ENCODE peak calls at places on chromosomes 16 and 17, in five cellular contexts. One of them, this sample, is unnamed.
A peak's percentile ranks its signal among the peaks of the same experiment; 100 is the strongest.

GRCh38 chr17:49931416-49931815 is 37.6 kb upstream of the DLX4 start:
- DNase-seq in DND-41: no peak
- DNase-seq in NCI-H774: no peak
- DNase-seq in stimulated activated CD4-positive, alpha-beta T cell treated with anti-CD3 and anti-CD28 coated beads, Interleukin-2, amount 100 ng/mL, for 48 hours: no peak
- DNase-seq in ACHN: no peak
- DNase-seq in this sample: no peak

GRCh38 chr17:42792545-42792944 is 6.0 kb downstream of the COA3 start:
- DNase-seq in DND-41: no peak
- DNase-seq in stimulated activated CD4-positive, alpha-beta T cell treated with anti-CD3 and anti-CD28 coated beads, Interleukin-2, amount 100 ng/mL, for 48 hours: no peak
- DNase-seq in ACHN: no peak
- DNase-seq in NCI-H774: no peak
- DNase-seq in this sample: no peak

GRCh38 chr17:34199932-34200534 is 55.1 kb upstream of the CCL2 start:
- DNase-seq in ACHN: peak; percentile 80
- DNase-seq in stimulated activated CD4-positive, alpha-beta T cell treated with anti-CD3 and anti-CD28 coated beads, Interleukin-2, amount 100 ng/mL, for 48 hours: peak; percentile 76
- DNase-seq in DND-41: peak; percentile 84
- DNase-seq in NCI-H774: peak; percentile 67
- DNase-seq in this sample: peak; percentile 34

GRCh38 chr17:12996357-12996756 is 21.5 kb downstream of the ELAC2 start:
- DNase-seq in stimulated activated CD4-positive, alpha-beta T cell treated with anti-CD3 and anti-CD28 coated beads, Interleukin-2, amount 100 ng/mL, for 48 hours: no peak
- DNase-seq in NCI-H774: no peak
- DNase-seq in DND-41: no peak
- DNase-seq in ACHN: no peak
- DNase-seq in this sample: no peak

GRCh38 chr16:57512296-57513001 is 23.9 kb downstream of the CCDC102A start:
- DNase-seq in stimulated activated CD4-positive, alpha-beta T cell treated with anti-CD3 and anti-CD28 coated beads, Interleukin-2, amount 100 ng/mL, for 48 hours: no peak
- DNase-seq in NCI-H774: no peak
- DNase-seq in ACHN: no peak
- DNase-seq in DND-41: no peak
- DNase-seq in this sample: no peak

GRCh38 chr17:58991718-58992331 is 114.9 kb downstream of the TRIM37 start:
- DNase-seq in stimulated activated CD4-positive, alpha-beta T cell treated with anti-CD3 and anti-CD28 coated beads, Interleukin-2, amount 100 ng/mL, for 48 hours: no peak
- DNase-seq in ACHN: peak; percentile 96
- DNase-seq in DND-41: no peak
- DNase-seq in NCI-H774: no peak
- DNase-seq in this sample: no peak

GRCh38 chr17:77677637-77678036 is 280.9 kb upstream of the TNRC6C start:
- DNase-seq in NCI-H774: no peak
- DNase-seq in stimulated activated CD4-positive, alpha-beta T cell treated with anti-CD3 and anti-CD28 coated beads, Interleukin-2, amount 100 ng/mL, for 48 hours: no peak
- DNase-seq in DND-41: no peak
- DNase-seq in ACHN: no peak
- DNase-seq in this sample: no peak

GRCh38 chr17:56640116-56640515 is 46.6 kb downstream of the NOG start:
- DNase-seq in NCI-H774: no peak
- DNase-seq in ACHN: no peak
- DNase-seq in DND-41: no peak
- DNase-seq in stimulated activated CD4-positive, alpha-beta T cell treated with anti-CD3 and anti-CD28 coated beads, Interleukin-2, amount 100 ng/mL, for 48 hours: no peak
- DNase-seq in this sample: no peak

GRCh38 chr17:43890240-43890639 is 17.1 kb downstream of the MPP2 start:
- DNase-seq in DND-41: no peak
- DNase-seq in NCI-H774: no peak
- DNase-seq in ACHN: no peak
- DNase-seq in stimulated activated CD4-positive, alpha-beta T cell treated with anti-CD3 and anti-CD28 coated beads, Interleukin-2, amount 100 ng/mL, for 48 hours: no peak
- DNase-seq in this sample: no peak

GRCh38 chr16:1383556-1383955 is 30.9 kb downstream of the UNKL start:
- DNase-seq in DND-41: no peak
- DNase-seq in NCI-H774: no peak
- DNase-seq in stimulated activated CD4-positive, alpha-beta T cell treated with anti-CD3 and anti-CD28 coated beads, Interleukin-2, amount 100 ng/mL, for 48 hours: no peak
- DNase-seq in ACHN: no peak
- DNase-seq in this sample: no peak

GRCh38 chr17:71467719-71468118 is 653.1 kb upstream of the SOX9 start:
- DNase-seq in stimulated activated CD4-positive, alpha-beta T cell treated with anti-CD3 and anti-CD28 coated beads, Interleukin-2, amount 100 ng/mL, for 48 hours: no peak
- DNase-seq in ACHN: no peak
- DNase-seq in DND-41: no peak
- DNase-seq in NCI-H774: no peak
- DNase-seq in this sample: no peak

GRCh38 chr16:57765160-57765728 is 29.7 kb downstream of the KATNB1 start:
- DNase-seq in NCI-H774: no peak
- DNase-seq in stimulated activated CD4-positive, alpha-beta T cell treated with anti-CD3 and anti-CD28 coated beads, Interleukin-2, amount 100 ng/mL, for 48 hours: no peak
- DNase-seq in ACHN: no peak
- DNase-seq in DND-41: no peak
- DNase-seq in this sample: no peak

GRCh38 chr17:63780507-63780906 is 6.5 kb downstream of the DDX42 start:
- DNase-seq in DND-41: no peak
- DNase-seq in NCI-H774: no peak
- DNase-seq in ACHN: no peak
- DNase-seq in stimulated activated CD4-positive, alpha-beta T cell treated with anti-CD3 and anti-CD28 coated beads, Interleukin-2, amount 100 ng/mL, for 48 hours: no peak
- DNase-seq in this sample: no peak

GRCh38 chr16:10065014-10065413 is 117.2 kb downstream of the GRIN2A start:
- DNase-seq in ACHN: no peak
- DNase-seq in NCI-H774: no peak
- DNase-seq in DND-41: no peak
- DNase-seq in stimulated activated CD4-positive, alpha-beta T cell treated with anti-CD3 and anti-CD28 coated beads, Interleukin-2, amount 100 ng/mL, for 48 hours: no peak
- DNase-seq in this sample: no peak

GRCh38 chr17:10327640-10328039 is 45.2 kb downstream of the MYH13 start:
- DNase-seq in ACHN: peak; percentile 80
- DNase-seq in NCI-H774: peak; percentile 10
- DNase-seq in DND-41: peak; percentile 82
- DNase-seq in stimulated activated CD4-positive, alpha-beta T cell treated with anti-CD3 and anti-CD28 coated beads, Interleukin-2, amount 100 ng/mL, for 48 hours: peak; percentile 76
- DNase-seq in this sample: peak; percentile 68

GRCh38 chr17:38577645-38578173 is 28.0 kb downstream of the SRCIN1 start:
- DNase-seq in NCI-H774: no peak
- DNase-seq in ACHN: no peak
- DNase-seq in DND-41: no peak
- DNase-seq in stimulated activated CD4-positive, alpha-beta T cell treated with anti-CD3 and anti-CD28 coated beads, Interleukin-2, amount 100 ng/mL, for 48 hours: no peak
- DNase-seq in this sample: no peak

GRCh38 chr17:16820979-16821543 is 131.0 kb downstream of the CCDC144A start:
- DNase-seq in stimulated activated CD4-positive, alpha-beta T cell treated with anti-CD3 and anti-CD28 coated beads, Interleukin-2, amount 100 ng/mL, for 48 hours: no peak
- DNase-seq in ACHN: no peak
- DNase-seq in NCI-H774: no peak
- DNase-seq in DND-41: no peak
- DNase-seq in this sample: no peak

GRCh38 chr17:61451538-61452300 is 503 bp upstream of the TBX4 start:
- DNase-seq in ACHN: no peak
- DNase-seq in stimulated activated CD4-positive, alpha-beta T cell treated with anti-CD3 and anti-CD28 coated beads, Interleukin-2, amount 100 ng/mL, for 48 hours: no peak
- DNase-seq in NCI-H774: no peak
- DNase-seq in DND-41: no peak
- DNase-seq in this sample: no peak

GRCh38 chr17:38444151-38444550 is 15.9 kb downstream of the ARHGAP23 start:
- DNase-seq in NCI-H774: peak; percentile 83
- DNase-seq in ACHN: peak; percentile 70
- DNase-seq in DND-41: peak; percentile 63
- DNase-seq in stimulated activated CD4-positive, alpha-beta T cell treated with anti-CD3 and anti-CD28 coated beads, Interleukin-2, amount 100 ng/mL, for 48 hours: peak; percentile 42
- DNase-seq in this sample: peak; percentile 53

GRCh38 chr16:28931801-28932225 is at the start of gene CD19:
- DNase-seq in NCI-H774: no peak
- DNase-seq in ACHN: no peak
- DNase-seq in DND-41: no peak
- DNase-seq in stimulated activated CD4-positive, alpha-beta T cell treated with anti-CD3 and anti-CD28 coated beads, Interleukin-2, amount 100 ng/mL, for 48 hours: no peak
- DNase-seq in this sample: no peak

GRCh38 chr16:86037999-86038922 is 139.3 kb downstream of the IRF8 start:
- DNase-seq in stimulated activated CD4-positive, alpha-beta T cell treated with anti-CD3 and anti-CD28 coated beads, Interleukin-2, amount 100 ng/mL, for 48 hours: no peak
- DNase-seq in ACHN: no peak
- DNase-seq in DND-41: no peak
- DNase-seq in NCI-H774: no peak
- DNase-seq in this sample: no peak

GRCh38 chr17:58252141-58252540 is 13.8 kb downstream of the LPO start:
- DNase-seq in DND-41: no peak
- DNase-seq in NCI-H774: no peak
- DNase-seq in stimulated activated CD4-positive, alpha-beta T cell treated with anti-CD3 and anti-CD28 coated beads, Interleukin-2, amount 100 ng/mL, for 48 hours: no peak
- DNase-seq in ACHN: no peak
- DNase-seq in this sample: no peak

GRCh38 chr17:78719630-78720298 is 62.3 kb downstream of the CYTH1 start:
- DNase-seq in stimulated activated CD4-positive, alpha-beta T cell treated with anti-CD3 and anti-CD28 coated beads, Interleukin-2, amount 100 ng/mL, for 48 hours: no peak
- DNase-seq in ACHN: no peak
- DNase-seq in DND-41: no peak
- DNase-seq in NCI-H774: no peak
- DNase-seq in this sample: no peak

This sample was measured in stimulated activated CD8-positive, alpha-beta memory T cell treated with anti-CD3 and anti-CD28 coated beads, Interleukin-4, amount 100 ng/mL, for 24 hours.